ENCODE peak calls at places on chromosome 22, in five cellular contexts. L is kidney, Z is GM10248, K is frontal cortex, G is HTR-8/SVneo. A is an unnamed sample.

GRCh38 chr22:38462960-38463784 is 4.7 kb upstream of the KDELR3 start:
- DNase-seq in L (peak; percentile 86), K (no peak), Z (no peak), G (no peak), A (no peak)

GRCh38 chr22:39519681-39520053 is 695 bp upstream of the ATF4 start:
- DNase-seq in L (peak; percentile 89), K (peak; percentile 71), G (no peak), Z (peak; percentile 50), A (no peak)

GRCh38 chr22:29266564-29267461 is 968 bp downstream of the RHBDD3 start:
- DNase-seq in Z (no peak), G (no peak), L (no peak), K (no peak), A (no peak)

GRCh38 chr22:36352775-36353507 is 34.8 kb downstream of the MYH9 start:
- DNase-seq in Z (no peak), G (no peak), K (no peak), L (no peak), A (no peak)

GRCh38 chr22:49699476-49699875 is 128.2 kb downstream of the BRD1 start:
- DNase-seq in L (no peak), G (no peak), Z (no peak), K (no peak), A (no peak)

GRCh38 chr22:38167988-38168407 is 13.6 kb downstream of the PLA2G6 start:
- DNase-seq in Z (no peak), L (peak; percentile 37), G (no peak), K (no peak), A (no peak)

GRCh38 chr22:29848115-29848514 is 10.0 kb upstream of the ASCC2 start:
- DNase-seq in Z (no peak), G (no peak), L (no peak), K (no peak), A (no peak)

GRCh38 chr22:30290679-30291333 is 1.5 kb upstream of the CASTOR1 start:
- DNase-seq in K (peak; percentile 69), G (no peak), L (peak; percentile 96), Z (no peak), A (no peak)

GRCh38 chr22:20981787-20982562 is at the start of gene LZTR1:
- DNase-seq in G (peak; percentile 67), K (peak; percentile 93), Z (peak; percentile 90), L (peak; percentile 95), A (peak; percentile 59)

GRCh38 chr22:44369916-44370804 is 57.4 kb upstream of the SHISAL1 start:
- DNase-seq in Z (no peak), L (peak; percentile 37), G (no peak), K (no peak), A (no peak)

GRCh38 chr22:25488244-25489020 is 76.0 kb upstream of the GRK3 start:
- DNase-seq in L (peak; percentile 85), G (peak; percentile 33), Z (no peak), K (no peak), A (peak; percentile 56)

GRCh38 chr22:35484651-35485372 is 55.8 kb upstream of the RASD2 start:
- DNase-seq in Z (no peak), G (no peak), K (no peak), L (no peak), A (no peak)

GRCh38 chr22:19357270-19358105 is 66.0 kb upstream of the CLTCL1 start:
- DNase-seq in Z (no peak), K (no peak), G (no peak), L (no peak), A (peak; percentile 48)

GRCh38 chr22:39952347-39952746 is 7.8 kb upstream of the TMA7B start:
- DNase-seq in L (no peak), G (no peak), K (no peak), Z (no peak), A (no peak)

GRCh38 chr22:23216331-23217170 is 36.2 kb downstream of the BCR start:
- DNase-seq in L (peak; percentile 25), G (no peak), Z (no peak), K (no peak), A (no peak)

GRCh38 chr22:44033689-44034088 is 9.6 kb downstream of the PARVB start:
- DNase-seq in G (no peak), K (no peak), Z (no peak), L (peak; percentile 23), A (no peak)

GRCh38 chr22:25496396-25497064 is 67.9 kb upstream of the GRK3 start:
- DNase-seq in Z (no peak), K (no peak), L (no peak), G (no peak), A (peak; percentile 23)

GRCh38 chr22:35601743-35602633 is 15.1 kb downstream of the MB start:
- DNase-seq in Z (no peak), L (peak; percentile 27), G (peak; percentile 43), K (no peak), A (peak; percentile 52)

GRCh38 chr22:20607157-20607907 is 99.9 kb downstream of the MED15 start:
- DNase-seq in G (no peak), K (no peak), Z (no peak), L (no peak), A (no peak)

GRCh38 chr22:41094036-41094435 is 1.6 kb downstream of the EP300 start:
- DNase-seq in K (no peak), G (peak; percentile 20), L (no peak), Z (no peak), A (no peak)

GRCh38 chr22:42553475-42554361 is at the start of gene SERHL2:
- DNase-seq in K (peak; percentile 86), G (peak; percentile 37), L (peak; percentile 96), Z (peak; percentile 92), A (peak; percentile 56)

GRCh38 chr22:46605117-46605516 is 15.1 kb upstream of the GRAMD4 start:
- DNase-seq in Z (no peak), G (no peak), L (no peak), K (no peak), A (no peak)

GRCh38 chr22:25193548-25193947 is 6.1 kb upstream of the CRYBB3 start:
- DNase-seq in K (no peak), Z (no peak), G (no peak), L (no peak), A (no peak)

GRCh38 chr22:20656516-20656901 is 117.4 kb upstream of the SERPIND1 start:
- DNase-seq in Z (no peak), K (no peak), L (no peak), G (no peak), A (no peak)

GRCh38 chr22:23376256-23376655 is 195.9 kb downstream of the BCR start:
- DNase-seq in K (no peak), G (peak; percentile 9), L (no peak), Z (peak; percentile 57), A (no peak)

GRCh38 chr22:42939941-42940653 is 74.9 kb downstream of the PACSIN2 start:
- DNase-seq in K (no peak), G (peak; percentile 62), Z (no peak), L (peak; percentile 82), A (no peak)

GRCh38 chr22:47793304-47794101 is 1031.1 kb downstream of the TBC1D22A start:
- DNase-seq in K (no peak), Z (no peak), L (no peak), G (no peak), A (no peak)

GRCh38 chr22:45911601-45912271 is 65.2 kb downstream of the WNT7B start:
- DNase-seq in Z (no peak), G (no peak), K (no peak), L (peak; percentile 89), A (no peak)

GRCh38 chr22:46522743-46523300 is 14.6 kb downstream of the CELSR1 start:
- DNase-seq in Z (no peak), G (no peak), K (no peak), L (no peak), A (no peak)

GRCh38 chr22:17926516-17926915 is 97.8 kb downstream of the MICAL3 start:
- DNase-seq in G (no peak), Z (no peak), L (no peak), K (no peak), A (no peak)

GRCh38 chr22:27512283-27512761 is 289.2 kb downstream of the MN1 start:
- DNase-seq in K (no peak), G (peak; percentile 67), L (no peak), Z (no peak), A (peak; percentile 74)

GRCh38 chr22:33063611-33064010 is 5.4 kb upstream of the SYN3 start:
- DNase-seq in G (no peak), Z (no peak), K (no peak), L (no peak), A (no peak)

GRCh38 chr22:30773919-30774318 is 79.2 kb downstream of the OSBP2 start:
- DNase-seq in G (no peak), Z (no peak), L (no peak), K (no peak), A (no peak)

GRCh38 chr22:37563153-37564081 is 3.1 kb downstream of the CDC42EP1 start:
- DNase-seq in Z (no peak), K (peak; percentile 73), G (peak; percentile 56), L (peak; percentile 89), A (peak; percentile 72)

GRCh38 chr22:43305806-43306205 is 37.4 kb downstream of the SCUBE1 start:
- DNase-seq in G (no peak), K (no peak), Z (no peak), L (no peak), A (no peak)

GRCh38 chr22:24118689-24119384 is 62.5 kb upstream of the SUSD2 start:
- DNase-seq in Z (no peak), K (no peak), G (no peak), L (no peak), A (no peak)

GRCh38 chr22:16586991-16587390 is 5.6 kb downstream of the CCT8L2 start:
- DNase-seq in K (no peak), L (no peak), G (no peak), Z (no peak), A (no peak)

GRCh38 chr22:35456757-35457156 is 56.8 kb downstream of the MCM5 start:
- DNase-seq in L (no peak), G (no peak), Z (no peak), K (no peak), A (no peak)